ENCODE peak calls at places on chromosomes 11 and 22, in ten cellular contexts. E is right atrium auricular region, Q is Caco-2, D is cardiac muscle cell, Y is AG04450, J is tibial nerve, C is SK-N-SH, F is AG10803, Z is body of pancreas, U is HL-60. T is an unnamed sample.

GRCh38 chr22:39518124-39518786 is 2.1 kb upstream of the ATF4 start:
- DNase-seq in C (no peak), Y (no peak), Z (no peak), Q (no peak), D (peak), U (no peak), E (no peak), F (no peak), J (no peak), T (no peak)

GRCh38 chr11:111376453-111376871 is 2.6 kb downstream of the POU2AF1 start:
- DNase-seq in F (no peak), E (no peak), J (no peak), Q (no peak), Y (no peak), D (no peak), U (no peak), Z (no peak), C (no peak), T (no peak)

GRCh38 chr22:47040486-47041145 is 278.2 kb downstream of the TBC1D22A start:
- DNase-seq in Z (no peak), D (no peak), E (no peak), F (no peak), Y (no peak), Q (no peak), C (no peak), J (no peak), U (no peak), T (no peak)

GRCh38 chr11:48103621-48104561 is 112.7 kb upstream of the OR4B1 start:
- DNase-seq in F (peak), Z (no peak), Q (no peak), J (no peak), Y (no peak), U (no peak), D (peak), E (peak), C (no peak), T (no peak)

GRCh38 chr11:108009497-108010360 is 1.0 kb downstream of the CUL5 start:
- DNase-seq in E (no peak), U (no peak), D (peak), Q (peak), F (peak), Y (no peak), C (peak), J (no peak), Z (no peak), T (no peak)

GRCh38 chr11:48879256-48879655 is 104.4 kb downstream of the TRIM51G start:
- DNase-seq in F (no peak), Y (no peak), U (no peak), E (no peak), Q (no peak), J (no peak), D (no peak), C (no peak), Z (no peak), T (no peak)

GRCh38 chr11:46865340-46865739 is 19.3 kb upstream of the CKAP5 start:
- DNase-seq in Q (no peak), D (peak), Y (peak), C (no peak), J (no peak), U (no peak), F (peak), E (no peak), Z (no peak), T (no peak)

GRCh38 chr11:119516060-119516459 is 93.1 kb upstream of the THY1 start:
- DNase-seq in Q (no peak), Y (no peak), E (no peak), Z (no peak), F (no peak), C (no peak), U (no peak), J (no peak), D (peak), T (no peak)

GRCh38 chr22:29827091-29827490 is 11.0 kb downstream of the ASCC2 start:
- DNase-seq in U (no peak), F (no peak), D (no peak), C (no peak), Y (no peak), J (no peak), Z (no peak), E (no peak), Q (no peak), T (no peak)

GRCh38 chr11:75532200-75532972 is 6.6 kb upstream of the GDPD5 start:
- DNase-seq in C (peak), Q (peak), Z (peak), F (peak), D (peak), E (peak), U (peak), Y (no peak), J (peak), T (no peak)

GRCh38 chr22:44667829-44668189 is 34.2 kb upstream of the PRR5 start:
- DNase-seq in E (no peak), Z (no peak), J (no peak), D (no peak), F (no peak), U (no peak), C (no peak), Q (no peak), Y (no peak), T (no peak)

GRCh38 chr11:35082322-35083180 is 56.4 kb upstream of the CD44 start:
- DNase-seq in Y (no peak), J (peak), U (peak), E (peak), Q (peak), F (peak), Z (peak), C (no peak), D (peak), T (peak)

GRCh38 chr11:11533751-11534150 is 88.1 kb downstream of the GALNT18 start:
- DNase-seq in U (no peak), F (no peak), C (no peak), D (no peak), Q (no peak), J (no peak), E (no peak), Z (no peak), Y (no peak), T (no peak)

GRCh38 chr22:49355206-49355920 is 472.3 kb downstream of the BRD1 start:
- DNase-seq in J (no peak), Q (no peak), C (no peak), E (no peak), U (no peak), Z (no peak), D (no peak), F (no peak), Y (no peak), T (no peak)

GRCh38 chr11:123904932-123905331 is 3.0 kb downstream of the OR8D4 start:
- DNase-seq in Q (no peak), D (no peak), E (no peak), Z (peak), U (no peak), Y (no peak), F (no peak), C (no peak), J (no peak), T (no peak)

GRCh38 chr11:131692151-131692550 is 321.7 kb downstream of the NTM start:
- DNase-seq in J (no peak), U (no peak), E (no peak), F (no peak), D (no peak), C (no peak), Z (no peak), Y (no peak), Q (no peak), T (no peak)

GRCh38 chr11:131690776-131691557 is 320.6 kb downstream of the NTM start:
- DNase-seq in Y (no peak), D (no peak), J (no peak), C (no peak), Q (no peak), E (no peak), F (no peak), Z (no peak), U (no peak), T (no peak)

GRCh38 chr11:131692961-131693360 is 322.5 kb downstream of the NTM start:
- DNase-seq in C (no peak), Z (no peak), Q (no peak), J (no peak), U (no peak), D (no peak), Y (no peak), E (no peak), F (no peak), T (no peak)

GRCh38 chr11:131690362-131690761 is 319.9 kb downstream of the NTM start:
- DNase-seq in D (no peak), C (no peak), Z (no peak), F (no peak), U (no peak), Q (no peak), Y (no peak), E (no peak), J (no peak), T (no peak)

GRCh38 chr11:131691558-131692041 is 321.2 kb downstream of the NTM start:
- DNase-seq in J (no peak), E (no peak), C (peak), Y (no peak), F (peak), D (peak), Z (no peak), U (no peak), Q (no peak), T (no peak)
- TF ChIP-seq CTCF in J (peak), E (no peak), C (peak), Y (peak), F (peak), D (peak), Z (peak), U (no peak), Q (no peak), T (peak)

GRCh38 chr11:121254756-121255155 is 37.8 kb upstream of the SC5D start:
- DNase-seq in D (no peak), Q (no peak), U (no peak), Y (no peak), J (no peak), F (no peak), C (no peak), E (no peak), Z (no peak), T (no peak)
- H3K4me3 ChIP-seq in D (no peak), Q (no peak), U (no peak), Y (no peak), J (no peak), F (no peak), C (no peak), E (no peak), Z (no peak), T (no peak)

GRCh38 chr22:32829451-32829851 is 27.9 kb downstream of the TIMP3 start:
- DNase-seq in Y (no peak), Z (no peak), E (no peak), C (no peak), U (no peak), Q (no peak), J (no peak), D (no peak), F (no peak), T (no peak)

GRCh38 chr22:32827061-32827602 is 25.6 kb downstream of the TIMP3 start:
- DNase-seq in E (no peak), Q (no peak), J (no peak), D (no peak), Y (no peak), F (no peak), Z (no peak), C (no peak), U (no peak), T (no peak)

GRCh38 chr22:32826537-32826936 is 25.0 kb downstream of the TIMP3 start:
- DNase-seq in Q (no peak), F (no peak), D (no peak), C (no peak), U (no peak), E (no peak), J (no peak), Y (no peak), Z (no peak), T (no peak)

GRCh38 chr22:32828561-32828960 is 27.1 kb downstream of the TIMP3 start:
- DNase-seq in U (no peak), Y (no peak), Z (no peak), C (no peak), D (no peak), J (no peak), E (no peak), F (no peak), Q (no peak), T (no peak)

DNA sequence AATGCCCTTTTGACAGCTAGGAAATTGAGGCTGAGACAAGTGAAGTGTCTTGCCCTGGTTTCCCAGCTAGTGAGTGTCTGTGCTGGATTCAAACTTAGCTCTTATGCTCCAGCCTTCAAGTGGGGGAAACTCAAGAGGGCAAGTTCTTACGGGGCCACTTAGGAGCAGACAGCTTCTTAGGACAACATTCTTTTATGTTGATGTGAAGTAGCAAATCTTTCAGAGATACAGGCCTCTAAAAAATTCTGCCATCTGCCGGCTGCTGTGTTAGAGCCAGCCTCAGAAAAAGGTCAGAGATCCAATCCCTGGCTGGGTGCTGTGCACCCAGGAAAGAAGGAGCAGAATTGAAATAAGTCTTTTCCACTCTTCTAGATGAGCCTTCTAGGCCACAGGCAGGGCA is 26.6 kb downstream of the TIMP3 start:
- DNase-seq in F (no peak), E (no peak), C (no peak), Q (no peak), J (no peak), U (no peak), D (peak), Z (no peak), Y (no peak), T (no peak)
- TF ChIP-seq CTCF in F (peak), E (no peak), C (no peak), Q (no peak), J (no peak), U (no peak), D (peak), Z (no peak), Y (no peak), T (no peak)

DNA sequence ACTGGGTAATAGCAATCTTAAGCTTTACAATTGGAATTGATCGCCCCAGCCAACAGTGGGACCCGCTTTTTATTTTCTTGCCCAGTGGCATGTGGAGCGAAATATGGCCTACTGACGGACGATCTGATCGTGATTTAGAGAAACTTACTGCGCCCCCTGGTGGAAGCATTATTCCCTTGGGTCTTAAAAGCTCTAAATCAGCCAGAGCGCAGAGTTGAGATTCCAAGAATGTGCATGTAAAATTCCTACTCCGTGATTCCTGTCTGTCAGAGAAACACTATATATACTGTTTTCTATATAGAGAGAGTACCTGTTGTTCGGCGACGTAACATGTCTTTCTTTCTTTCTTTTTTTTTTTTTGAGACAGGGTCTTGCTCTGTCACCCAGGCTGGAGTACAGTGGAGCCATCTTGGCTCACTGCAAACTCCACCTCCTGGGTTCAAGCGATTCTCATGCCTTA is 3.7 kb upstream of the DPF2 start:
- DNase-seq in Y (peak), D (peak), Z (peak), F (peak), E (peak), C (peak), U (peak), J (peak), Q (peak), T (peak)
- H3K4me3 ChIP-seq in Y (no peak), D (no peak), Z (no peak), F (no peak), E (no peak), C (peak), U (no peak), J (no peak), Q (no peak), T (no peak)

DNA sequence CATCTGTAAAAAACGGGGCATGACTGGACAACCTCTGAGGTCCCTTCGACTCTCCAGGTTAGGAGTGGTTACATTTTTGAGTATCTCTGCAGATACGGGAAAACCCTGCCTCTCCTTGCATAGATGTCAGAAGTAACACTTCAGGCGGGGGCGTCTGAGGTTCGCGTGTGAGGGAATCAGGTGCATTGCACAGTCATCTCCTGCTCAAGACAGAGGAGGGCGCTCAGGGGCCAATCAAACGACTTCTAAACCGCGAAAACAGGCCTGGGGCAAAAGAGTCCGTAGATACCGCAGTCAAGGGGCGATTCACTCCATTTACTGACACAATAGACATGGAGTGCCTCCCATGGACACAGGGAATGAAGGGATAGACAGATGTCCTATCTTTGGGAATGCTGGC is 31.7 kb downstream of the KIRREL3 start:
- DNase-seq in J (no peak), U (no peak), F (peak), Y (no peak), Z (no peak), E (no peak), D (no peak), C (no peak), Q (no peak), T (no peak)
- TF ChIP-seq CTCF in J (no peak), U (no peak), F (peak), Y (no peak), Z (no peak), E (no peak), D (no peak), C (no peak), Q (no peak), T (no peak)

GRCh38 chr11:69464621-69464960 is 16.9 kb upstream of the LINC01488 start:
- DNase-seq in C (no peak), Q (no peak), U (no peak), D (no peak), Z (no peak), F (no peak), E (no peak), J (no peak), Y (no peak), T (no peak)

GRCh38 chr11:69463892-69464620 is 17.4 kb upstream of the LINC01488 start:
- DNase-seq in C (no peak), Y (no peak), U (no peak), F (no peak), E (no peak), D (no peak), Z (no peak), J (no peak), Q (no peak), T (no peak)

GRCh38 chr11:69462106-69463045 is 19.1 kb upstream of the LINC01488 start:
- DNase-seq in J (no peak), F (peak), U (no peak), Z (no peak), Y (no peak), C (no peak), Q (no peak), D (peak), E (no peak), T (no peak)

GRCh38 chr11:69461272-69461962 is 20.0 kb upstream of the LINC01488 start:
- DNase-seq in Q (no peak), E (no peak), J (no peak), D (no peak), C (no peak), F (no peak), Z (no peak), U (no peak), Y (no peak), T (no peak)

GRCh38 chr11:69463181-69463891 is 18.1 kb upstream of the LINC01488 start:
- DNase-seq in Z (peak), F (peak), C (peak), D (peak), U (no peak), J (no peak), E (no peak), Y (peak), Q (peak), T (no peak)
- H3K4me3 ChIP-seq in Z (no peak), F (no peak), C (no peak), D (no peak), U (no peak), J (no peak), E (no peak), Y (no peak), Q (no peak), T (no peak)

T was measured in GM12864.